ENCODE peak calls at places on chromosome 1, in four cellular contexts. V is SW480, X is body of pancreas, A is PC-9. J is an unnamed sample.

GRCh38 chr1:223133824-223134435 is 9.1 kb downstream of the TLR5 start:
- DNase-seq in A (peak), X (peak), V (peak), J (peak)

GRCh38 chr1:162956922-162957321 is 95.9 kb upstream of the CCDC190 start:
- DNase-seq in A (no peak), X (no peak), V (no peak), J (no peak)

GRCh38 chr1:53405737-53406136 is 53.5 kb upstream of the DMRTB1 start:
- DNase-seq in V (no peak), X (no peak), A (no peak), J (no peak)

GRCh38 chr1:47262787-47263413 is 30.9 kb upstream of the TAL1 start:
- DNase-seq in V (peak), X (peak), A (peak), J (peak)

GRCh38 chr1:110756506-110756905 is 81.8 kb upstream of the KCNA3 start:
- DNase-seq in A (no peak), X (no peak), V (no peak), J (no peak)

GRCh38 chr1:92291372-92291999 is 7.3 kb downstream of the GLMN start:
- DNase-seq in X (no peak), V (peak), A (peak), J (no peak)

GRCh38 chr1:111725192-111725591 is 14.0 kb downstream of the INKA2 start:
- DNase-seq in V (no peak), A (no peak), X (no peak), J (no peak)

GRCh38 chr1:186715887-186716809 is 35.9 kb upstream of the PTGS2 start:
- DNase-seq in V (no peak), A (no peak), X (no peak), J (no peak)

GRCh38 chr1:218380125-218380977 is 35.2 kb downstream of the TGFB2 start:
- DNase-seq in V (peak), X (peak), A (peak), J (no peak)

GRCh38 chr1:161706116-161706482 is 930 bp upstream of the FCRLA start:
- DNase-seq in A (no peak), V (no peak), X (no peak), J (no peak)

GRCh38 chr1:153877112-153877511 is 45.7 kb downstream of the GATAD2B start:
- DNase-seq in V (no peak), A (no peak), X (no peak), J (no peak)

GRCh38 chr1:51969038-51969705 is 21.3 kb downstream of the RAB3B start:
- DNase-seq in X (peak), A (no peak), V (no peak), J (no peak)

GRCh38 chr1:56948403-56949023 is 17.3 kb downstream of the C8B start:
- DNase-seq in V (no peak), A (no peak), X (no peak), J (no peak)

GRCh38 chr1:6241887-6242740 is 1.9 kb upstream of the HES3 start:
- DNase-seq in X (no peak), V (no peak), A (no peak), J (no peak)

GRCh38 chr1:186418503-186418902 is 42.4 kb downstream of the PDC start:
- DNase-seq in X (no peak), A (no peak), V (no peak), J (no peak)

GRCh38 chr1:104797982-104798381 is 1048.3 kb downstream of the AMY1C start:
- DNase-seq in X (no peak), A (no peak), V (peak), J (no peak)

GRCh38 chr1:153312569-153313186 is at the start of gene PGLYRP3:
- DNase-seq in A (no peak), X (no peak), V (no peak), J (no peak)

GRCh38 chr1:199931666-199932377 is 95.7 kb upstream of the NR5A2 start:
- DNase-seq in X (no peak), A (no peak), V (no peak), J (no peak)

GRCh38 chr1:175005085-175005783 is 5.5 kb downstream of the CACYBP start:
- DNase-seq in X (no peak), V (no peak), A (no peak), J (no peak)

GRCh38 chr1:94970783-94971182 is 43.9 kb upstream of the CNN3 start:
- DNase-seq in X (no peak), A (no peak), V (no peak), J (no peak)

GRCh38 chr1:231699769-231700168 is 73.2 kb downstream of the DISC1 start:
- DNase-seq in X (no peak), V (no peak), A (no peak), J (no peak)

GRCh38 chr1:183403386-183403957 is 14.7 kb downstream of the NMNAT2 start:
- DNase-seq in X (no peak), A (no peak), V (peak), J (no peak)

GRCh38 chr1:154443274-154444013 is 38.3 kb downstream of the IL6R start:
- DNase-seq in V (no peak), X (no peak), A (no peak), J (no peak)

GRCh38 chr1:202376247-202376646 is 27.7 kb downstream of the PPP1R12B start:
- DNase-seq in V (no peak), X (no peak), A (no peak), J (no peak)

J was measured in adrenal gland.